ENCODE peak calls at places on chromosomes 11 and 22, in ten cellular contexts. S, D, W, F, K, Q, L, N, O and M are unnamed samples.
A peak's percentile ranks its signal among the peaks of the same experiment; 100 is the strongest.

GRCh38 chr11:124760205-124760652 is 1.9 kb downstream of the ESAM start:
- DNase-seq in W (no peak), F (no peak), N (no peak), D (no peak), O (no peak), Q (peak; percentile 54), L (peak; percentile 24), K (no peak), S (no peak), M (no peak)

GRCh38 chr22:48528221-48528915 is 1299.3 kb downstream of the BRD1 start:
- DNase-seq in L (no peak), D (no peak), Q (no peak), K (no peak), F (no peak), W (no peak), N (no peak), S (no peak), O (no peak), M (no peak)

GRCh38 chr11:106695506-106695905 is 322.8 kb downstream of the GUCY1A2 start:
- DNase-seq in K (no peak), Q (no peak), D (peak; percentile 50), O (no peak), L (no peak), F (no peak), S (no peak), W (no peak), N (no peak), M (peak; percentile 65)

GRCh38 chr22:17119481-17120202 is 1.5 kb downstream of the TMEM121B start:
- DNase-seq in O (no peak), Q (peak; percentile 45), W (no peak), F (peak; percentile 35), L (no peak), D (peak; percentile 24), S (peak; percentile 52), N (no peak), K (peak; percentile 53), M (no peak)

GRCh38 chr11:65090628-65091027 is 5.4 kb upstream of the VPS51 start:
- DNase-seq in N (no peak), D (no peak), F (no peak), Q (no peak), W (no peak), L (no peak), S (no peak), O (no peak), K (no peak), M (no peak)

GRCh38 chr11:110182886-110183285 is 89.7 kb downstream of the ZC3H12C start:
- DNase-seq in W (no peak), S (peak; percentile 10), L (no peak), Q (no peak), F (no peak), K (no peak), D (peak; percentile 85), N (no peak), O (no peak), M (no peak)

GRCh38 chr11:15309296-15309695 is 194.6 kb downstream of the INSC start:
- DNase-seq in O (no peak), Q (no peak), N (no peak), L (no peak), S (no peak), F (no peak), D (peak; percentile 7), W (no peak), K (no peak), M (no peak)

GRCh38 chr22:30028731-30029130 is 51.5 kb upstream of the HORMAD2 start:
- DNase-seq in N (no peak), D (no peak), O (no peak), W (no peak), Q (no peak), K (no peak), L (no peak), S (no peak), F (no peak), M (no peak)

GRCh38 chr22:49923445-49923844 is 5.0 kb downstream of the CRELD2 start:
- DNase-seq in N (no peak), Q (no peak), K (no peak), W (no peak), O (no peak), D (no peak), S (peak; percentile 53), F (peak; percentile 86), L (no peak), M (no peak)

GRCh38 chr22:44412136-44412731 is 85.8 kb downstream of the RTL6 start:
- DNase-seq in F (no peak), O (no peak), S (no peak), L (no peak), Q (no peak), D (no peak), N (no peak), W (no peak), K (no peak), M (no peak)

GRCh38 chr11:74325649-74326645 is 14.5 kb upstream of the P4HA3 start:
- DNase-seq in L (peak; percentile 85), D (peak; percentile 95), S (no peak), W (peak; percentile 93), N (no peak), F (no peak), K (no peak), Q (peak; percentile 86), O (no peak), M (peak; percentile 97)

GRCh38 chr11:57424802-57425564 is 1.9 kb downstream of the SLC43A3 start:
- DNase-seq in Q (peak; percentile 61), L (peak; percentile 80), N (peak; percentile 65), O (peak; percentile 90), D (peak; percentile 83), S (peak; percentile 92), F (peak; percentile 97), W (peak; percentile 42), K (peak; percentile 90), M (peak; percentile 89)

GRCh38 chr22:47534150-47535133 is 772.0 kb downstream of the TBC1D22A start:
- DNase-seq in D (no peak), O (no peak), K (no peak), W (no peak), F (no peak), L (no peak), N (no peak), S (no peak), Q (no peak), M (no peak)